ENCODE peak calls at places on chromosomes 3 and 15, in ten cellular contexts. D, V, M, P, R, A, N, L, C and H are unnamed samples.

GRCh38 chr3:125045194-125045593 is 10.6 kb downstream of the HEG1 start:
- DNase-seq in P (no peak), C (no peak), D (no peak), M (no peak), N (no peak), L (no peak), R (no peak), V (no peak), A (no peak), H (no peak)

GRCh38 chr3:44482721-44483120 is 5.3 kb upstream of the ZNF445 start:
- DNase-seq in D (no peak), M (no peak), C (no peak), P (no peak), V (no peak), L (no peak), A (no peak), R (no peak), N (no peak), H (no peak)

GRCh38 chr3:196097373-196098154 is 15.7 kb upstream of the TFRC start:
- DNase-seq in R (no peak), A (no peak), C (no peak), N (no peak), L (no peak), M (no peak), D (no peak), P (no peak), V (no peak), H (no peak)

GRCh38 chr3:179309225-179310109 is 13.4 kb upstream of the ZNF639 start:
- DNase-seq in M (no peak), L (no peak), P (no peak), D (no peak), N (no peak), A (no peak), C (no peak), R (no peak), V (no peak), H (no peak)

GRCh38 chr3:141629950-141630349 is 108.1 kb upstream of the RNF7 start:
- DNase-seq in L (no peak), D (no peak), N (no peak), C (no peak), A (no peak), M (no peak), V (no peak), R (no peak), P (no peak), H (no peak)

GRCh38 chr3:134317106-134317947 is 56.9 kb downstream of the AMOTL2 start:
- DNase-seq in R (no peak), C (no peak), P (peak), V (no peak), M (no peak), N (no peak), L (no peak), A (no peak), D (no peak), H (no peak)

GRCh38 chr3:2303567-2303966 is 204.9 kb downstream of the CNTN4 start:
- DNase-seq in C (peak), P (no peak), D (no peak), R (no peak), M (no peak), V (no peak), N (no peak), L (no peak), A (no peak), H (no peak)

GRCh38 chr3:133797396-133798105 is 8.1 kb upstream of the SRPRB start:
- DNase-seq in A (no peak), L (peak), V (no peak), N (no peak), R (no peak), C (no peak), M (no peak), D (no peak), P (no peak), H (no peak)

GRCh38 chr3:53842436-53843194 is 3.6 kb downstream of the CHDH start:
- DNase-seq in D (peak), V (no peak), A (no peak), C (no peak), R (no peak), M (no peak), P (no peak), N (no peak), L (peak), H (no peak)

GRCh38 chr3:14415501-14415900 is 13.1 kb downstream of the SLC6A6 start:
- DNase-seq in C (no peak), A (no peak), V (no peak), D (no peak), M (no peak), L (peak), P (peak), N (no peak), R (no peak), H (no peak)

GRCh38 chr15:89770041-89770440 is 6.1 kb upstream of the MESP2 start:
- DNase-seq in L (peak), V (no peak), D (no peak), N (no peak), M (no peak), A (no peak), P (no peak), C (no peak), R (no peak), H (no peak)

GRCh38 chr15:91803260-91803659 is 50.2 kb upstream of the SLCO3A1 start:
- DNase-seq in D (no peak), A (no peak), N (no peak), R (no peak), L (no peak), P (no peak), V (no peak), M (no peak), C (no peak), H (no peak)

GRCh38 chr15:66927326-66928077 is 137.9 kb upstream of the SMAD3 start:
- DNase-seq in M (no peak), L (peak), P (no peak), C (no peak), N (no peak), A (no peak), V (no peak), D (no peak), R (no peak), H (no peak)

GRCh38 chr3:77147836-77148578 is 108.1 kb downstream of the ROBO2 start:
- DNase-seq in R (no peak), M (no peak), A (peak), P (no peak), D (no peak), N (no peak), C (no peak), V (no peak), L (no peak), H (no peak)

GRCh38 chr15:73983211-73983727 is 8.8 kb downstream of the STOML1 start:
- DNase-seq in L (peak), M (no peak), N (peak), V (peak), D (no peak), P (no peak), R (peak), A (peak), C (no peak), H (peak)
- TF ChIP-seq CTCF in L (no peak), M (no peak), N (no peak), V (no peak), D (no peak), P (no peak), R (no peak), A (no peak), C (no peak), H (no peak)

DNA sequence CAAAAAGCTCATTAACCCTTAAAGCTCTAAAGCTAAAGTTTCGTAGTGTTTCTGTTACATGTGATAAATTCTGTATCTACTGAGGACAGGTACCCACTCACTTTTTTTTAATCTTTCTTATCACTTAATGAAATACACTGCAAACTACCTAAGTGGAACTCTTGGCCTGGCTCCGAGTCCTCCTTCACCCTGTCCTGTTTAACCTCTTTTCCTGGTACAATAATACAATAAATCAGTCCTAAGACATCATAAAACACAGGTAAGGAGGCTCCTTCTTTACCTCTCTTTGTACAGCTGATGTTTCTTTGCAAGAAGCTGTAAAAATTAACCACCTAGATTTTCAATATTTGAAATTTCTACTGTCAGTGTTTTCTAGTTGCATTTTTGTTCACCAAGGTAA is 15.8 kb downstream of the SEMA6D start:
- DNase-seq in N (no peak), P (no peak), C (no peak), V (no peak), R (no peak), D (no peak), A (no peak), M (no peak), L (no peak), H (no peak)
- H3K4me3 ChIP-seq in N (no peak), P (no peak), C (no peak), V (no peak), R (no peak), D (no peak), A (no peak), M (no peak), L (no peak), H (no peak)

GRCh38 chr15:33701304-33701696 is 267.0 kb upstream of the CHRM5 start:
- DNase-seq in A (no peak), M (no peak), P (no peak), R (no peak), L (no peak), N (no peak), C (no peak), D (no peak), V (no peak), H (no peak)

GRCh38 chr15:33700695-33701303 is 267.5 kb upstream of the CHRM5 start:
- DNase-seq in M (peak), L (peak), A (peak), R (peak), C (peak), N (peak), V (peak), P (no peak), D (peak), H (peak)

GRCh38 chr15:33699145-33699544 is 269.2 kb upstream of the CHRM5 start:
- DNase-seq in D (no peak), C (no peak), M (no peak), L (no peak), N (no peak), V (no peak), A (no peak), P (no peak), R (no peak), H (no peak)

GRCh38 chr15:33698128-33698527 is 270.2 kb upstream of the CHRM5 start:
- DNase-seq in P (no peak), D (no peak), N (no peak), M (no peak), A (no peak), C (no peak), R (no peak), V (no peak), L (no peak), H (no peak)

DNA sequence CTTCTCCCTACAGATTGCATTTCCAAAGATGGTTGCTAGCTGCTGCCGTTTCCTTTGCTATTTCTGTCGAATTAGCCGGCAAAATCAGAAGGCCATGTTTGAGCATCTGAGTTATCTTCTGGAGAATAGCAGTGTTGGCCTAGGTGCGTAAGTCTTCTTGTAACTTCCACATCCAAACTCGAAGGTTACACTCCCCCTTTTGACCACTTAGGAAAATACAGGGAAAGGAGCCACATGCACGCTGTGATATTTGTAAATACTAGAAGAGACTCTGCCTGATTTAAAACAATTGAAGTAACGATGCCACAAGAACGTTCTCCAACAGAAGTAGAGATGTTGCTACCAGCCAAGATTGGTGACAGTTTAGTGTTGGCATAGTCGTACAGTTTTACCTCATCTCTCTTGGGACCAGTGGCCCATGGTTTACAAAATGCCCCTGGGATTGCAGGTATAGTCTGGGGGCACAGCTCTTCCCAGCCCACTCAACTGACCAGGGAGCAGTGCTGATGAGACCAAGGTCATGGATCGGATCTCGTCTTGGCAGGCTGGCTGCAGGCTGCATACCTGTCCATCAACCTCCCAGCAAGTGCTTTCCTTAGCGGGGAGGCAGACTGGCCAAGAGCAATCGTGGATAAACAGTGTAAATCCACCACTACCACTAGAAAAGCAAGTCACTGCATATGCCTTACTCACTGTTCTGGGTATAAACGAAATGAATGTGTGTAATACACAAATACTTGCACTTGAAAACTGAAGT is 268.4 kb upstream of the CHRM5 start:
- DNase-seq in R (no peak), M (no peak), D (no peak), N (no peak), C (peak), V (no peak), L (peak), A (no peak), P (no peak), H (no peak)
- TF ChIP-seq CTCF in R (no peak), M (no peak), D (no peak), N (no peak), C (peak), V (no peak), L (peak), A (peak), P (peak), H (no peak)

GRCh38 chr3:106014518-106014917 is 145.7 kb upstream of the CBLB start:
- DNase-seq in R (no peak), C (no peak), A (no peak), D (no peak), N (no peak), V (no peak), P (no peak), L (no peak), M (no peak), H (no peak)
- H3K4me3 ChIP-seq in R (no peak), C (no peak), A (no peak), D (no peak), N (no peak), V (no peak), P (no peak), L (no peak), M (no peak), H (no peak)

GRCh38 chr15:41799488-41799805 is 25.2 kb downstream of the MAPKBP1 start:
- DNase-seq in N (no peak), R (no peak), L (no peak), C (no peak), A (no peak), P (no peak), V (no peak), D (no peak), M (no peak), H (no peak)
- TF ChIP-seq CTCF in N (no peak), R (no peak), L (no peak), C (no peak), A (no peak), P (no peak), V (no peak), D (no peak), M (no peak), H (no peak)

GRCh38 chr3:147369231-147369630 is 37.1 kb downstream of the ZIC4 start:
- DNase-seq in D (no peak), A (no peak), R (no peak), M (no peak), N (no peak), C (no peak), V (no peak), L (no peak), P (no peak), H (no peak)

GRCh38 chr3:147371141-147371540 is 35.2 kb downstream of the ZIC4 start:
- DNase-seq in C (no peak), D (no peak), L (no peak), A (no peak), R (no peak), P (no peak), M (no peak), N (no peak), V (no peak), H (no peak)

GRCh38 chr3:147370316-147370715 is 36.0 kb downstream of the ZIC4 start:
- DNase-seq in V (no peak), M (no peak), A (no peak), N (no peak), C (no peak), R (no peak), D (no peak), L (no peak), P (no peak), H (no peak)

GRCh38 chr3:147368561-147369151 is 37.7 kb downstream of the ZIC4 start:
- DNase-seq in D (no peak), R (no peak), C (no peak), A (no peak), N (no peak), P (no peak), V (no peak), M (no peak), L (no peak), H (no peak)

GRCh38 chr3:147369671-147370123 is 36.6 kb downstream of the ZIC4 start:
- DNase-seq in M (no peak), A (no peak), V (no peak), P (no peak), L (no peak), D (no peak), R (no peak), N (no peak), C (no peak), H (no peak)
- H3K4me3 ChIP-seq in M (no peak), A (no peak), V (no peak), P (no peak), L (no peak), D (no peak), R (no peak), N (no peak), C (no peak), H (no peak)

GRCh38 chr3:98890181-98890882 is 11.2 kb downstream of the DCBLD2 start:
- DNase-seq in R (no peak), N (no peak), P (no peak), A (no peak), D (no peak), L (peak), M (no peak), C (no peak), V (no peak), H (no peak)

GRCh38 chr3:98887684-98888083 is 13.8 kb downstream of the DCBLD2 start:
- DNase-seq in A (no peak), D (no peak), M (no peak), L (no peak), P (no peak), C (no peak), V (no peak), R (no peak), N (no peak), H (no peak)

GRCh38 chr3:98893740-98894139 is 7.8 kb downstream of the DCBLD2 start:
- DNase-seq in P (no peak), M (no peak), N (no peak), D (no peak), L (peak), R (no peak), C (no peak), A (peak), V (no peak), H (no peak)

GRCh38 chr3:98892263-98892662 is 9.2 kb downstream of the DCBLD2 start:
- DNase-seq in D (no peak), N (no peak), V (no peak), R (no peak), A (no peak), P (no peak), C (no peak), L (no peak), M (no peak), H (no peak)

GRCh38 chr3:98890960-98891910 is 10.3 kb downstream of the DCBLD2 start:
- DNase-seq in L (peak), D (no peak), R (no peak), M (no peak), N (no peak), C (no peak), A (no peak), V (no peak), P (no peak), H (no peak)
- TF ChIP-seq CTCF in L (no peak), D (no peak), R (no peak), M (no peak), N (no peak), C (no peak), A (no peak), V (no peak), P (no peak), H (no peak)